ENCODE peak calls at places on chromosome 21, in eight cellular contexts. One of them, this sample, is unnamed. For H4K20me1, the result is how much of the 10 kb centered on the place peaks cover.

GRCh38 chr21:15063821-15064575 is 802 bp downstream of the NRIP1 start:
- DNase-seq in H9: peak
- DNase-seq in fibroblast of lung: peak
- DNase-seq in astrocyte: peak
- DNase-seq in OCI-LY7: no peak
- DNase-seq in PC-9: peak
- DNase-seq in neural progenitor cell: peak
- DNase-seq in IMR-90: no peak
- DNase-seq in this sample: peak

GRCh38 chr21:33314096-33314495 is 10.7 kb upstream of the IFNAR1 start:
- DNase-seq in fibroblast of lung: peak
- DNase-seq in OCI-LY7: no peak
- DNase-seq in astrocyte: peak
- DNase-seq in PC-9: no peak
- DNase-seq in neural progenitor cell: no peak
- DNase-seq in IMR-90: no peak
- DNase-seq in H9: no peak
- DNase-seq in this sample: no peak

GRCh38 chr21:41254090-41254700 is 62.4 kb upstream of the FAM3B start:
- DNase-seq in OCI-LY7: no peak
- DNase-seq in PC-9: no peak
- DNase-seq in H9: no peak
- DNase-seq in neural progenitor cell: no peak
- DNase-seq in fibroblast of lung: peak
- DNase-seq in astrocyte: peak
- DNase-seq in IMR-90: peak
- DNase-seq in this sample: no peak

GRCh38 chr21:39867198-39867650 is at the start of gene PCP4:
- DNase-seq in astrocyte: no peak
- DNase-seq in OCI-LY7: peak
- DNase-seq in neural progenitor cell: peak
- DNase-seq in IMR-90: no peak
- DNase-seq in H9: peak
- DNase-seq in fibroblast of lung: peak
- DNase-seq in PC-9: peak
- DNase-seq in this sample: peak

GRCh38 chr21:38918629-38919346 is 113.1 kb downstream of the ETS2 start:
- DNase-seq in neural progenitor cell: no peak
- DNase-seq in OCI-LY7: no peak
- DNase-seq in fibroblast of lung: no peak
- DNase-seq in IMR-90: no peak
- DNase-seq in astrocyte: no peak
- DNase-seq in H9: no peak
- DNase-seq in PC-9: no peak
- DNase-seq in this sample: no peak

GRCh38 chr21:25811186-25811585 is 76.4 kb downstream of the GABPA start:
- DNase-seq in OCI-LY7: no peak
- DNase-seq in fibroblast of lung: no peak
- DNase-seq in PC-9: no peak
- DNase-seq in astrocyte: no peak
- DNase-seq in H9: no peak
- DNase-seq in neural progenitor cell: no peak
- DNase-seq in IMR-90: no peak
- DNase-seq in this sample: no peak

GRCh38 chr21:33937146-33937545 is 21.5 kb upstream of the ATP5PO start:
- DNase-seq in IMR-90: no peak
- DNase-seq in fibroblast of lung: no peak
- DNase-seq in PC-9: no peak
- DNase-seq in astrocyte: no peak
- DNase-seq in H9: no peak
- DNase-seq in OCI-LY7: no peak
- DNase-seq in neural progenitor cell: no peak
- DNase-seq in this sample: no peak

GRCh38 chr21:42421018-42421793 is 17.5 kb downstream of the UBASH3A start:
- DNase-seq in IMR-90: no peak
- DNase-seq in astrocyte: no peak
- DNase-seq in H9: no peak
- DNase-seq in fibroblast of lung: no peak
- DNase-seq in PC-9: no peak
- DNase-seq in neural progenitor cell: no peak
- DNase-seq in OCI-LY7: no peak
- DNase-seq in this sample: peak

GRCh38 chr21:42460391-42461184 is 35.4 kb downstream of the RSPH1 start:
- DNase-seq in astrocyte: no peak
- DNase-seq in IMR-90: no peak
- DNase-seq in fibroblast of lung: no peak
- DNase-seq in H9: peak
- DNase-seq in neural progenitor cell: peak
- DNase-seq in OCI-LY7: peak
- DNase-seq in PC-9: peak
- DNase-seq in this sample: peak

GRCh38 chr21:42063578-42064521 is 7.3 kb upstream of the UMODL1 start:
- DNase-seq in IMR-90: no peak
- DNase-seq in H9: no peak
- DNase-seq in neural progenitor cell: peak
- DNase-seq in astrocyte: no peak
- DNase-seq in OCI-LY7: peak
- DNase-seq in fibroblast of lung: peak
- DNase-seq in PC-9: peak
- DNase-seq in this sample: peak

GRCh38 chr21:41247561-41247968 is 69.0 kb upstream of the FAM3B start:
- DNase-seq in PC-9: no peak
- DNase-seq in OCI-LY7: no peak
- DNase-seq in IMR-90: peak
- DNase-seq in fibroblast of lung: peak
- DNase-seq in neural progenitor cell: no peak
- DNase-seq in H9: no peak
- DNase-seq in astrocyte: peak
- DNase-seq in this sample: no peak

GRCh38 chr21:42040411-42041180 is 30.4 kb upstream of the ZBTB21 start:
- DNase-seq in OCI-LY7: no peak
- DNase-seq in astrocyte: peak
- DNase-seq in neural progenitor cell: no peak
- DNase-seq in H9: no peak
- DNase-seq in IMR-90: peak
- DNase-seq in PC-9: peak
- DNase-seq in fibroblast of lung: peak
- DNase-seq in this sample: no peak

GRCh38 chr21:37511848-37512247 is 145.3 kb downstream of the DYRK1A start:
- DNase-seq in IMR-90: no peak
- DNase-seq in neural progenitor cell: no peak
- DNase-seq in astrocyte: no peak
- DNase-seq in fibroblast of lung: no peak
- DNase-seq in OCI-LY7: no peak
- DNase-seq in PC-9: no peak
- DNase-seq in H9: no peak
- DNase-seq in this sample: no peak

GRCh38 chr21:37508341-37508740 is 141.8 kb downstream of the DYRK1A start:
- DNase-seq in OCI-LY7: no peak
- DNase-seq in H9: no peak
- DNase-seq in astrocyte: no peak
- DNase-seq in neural progenitor cell: no peak
- DNase-seq in IMR-90: no peak
- DNase-seq in fibroblast of lung: no peak
- DNase-seq in PC-9: no peak
- DNase-seq in this sample: no peak

GRCh38 chr21:37513383-37513782 is 146.8 kb downstream of the DYRK1A start:
- DNase-seq in astrocyte: no peak
- DNase-seq in PC-9: no peak
- DNase-seq in neural progenitor cell: no peak
- DNase-seq in fibroblast of lung: no peak
- DNase-seq in OCI-LY7: no peak
- DNase-seq in H9: no peak
- DNase-seq in IMR-90: no peak
- DNase-seq in this sample: no peak

GRCh38 chr21:37507716-37508115 is 141.1 kb downstream of the DYRK1A start:
- DNase-seq in neural progenitor cell: no peak
- DNase-seq in astrocyte: no peak
- DNase-seq in fibroblast of lung: no peak
- DNase-seq in PC-9: no peak
- DNase-seq in H9: no peak
- DNase-seq in OCI-LY7: no peak
- DNase-seq in IMR-90: no peak
- DNase-seq in this sample: no peak

DNA sequence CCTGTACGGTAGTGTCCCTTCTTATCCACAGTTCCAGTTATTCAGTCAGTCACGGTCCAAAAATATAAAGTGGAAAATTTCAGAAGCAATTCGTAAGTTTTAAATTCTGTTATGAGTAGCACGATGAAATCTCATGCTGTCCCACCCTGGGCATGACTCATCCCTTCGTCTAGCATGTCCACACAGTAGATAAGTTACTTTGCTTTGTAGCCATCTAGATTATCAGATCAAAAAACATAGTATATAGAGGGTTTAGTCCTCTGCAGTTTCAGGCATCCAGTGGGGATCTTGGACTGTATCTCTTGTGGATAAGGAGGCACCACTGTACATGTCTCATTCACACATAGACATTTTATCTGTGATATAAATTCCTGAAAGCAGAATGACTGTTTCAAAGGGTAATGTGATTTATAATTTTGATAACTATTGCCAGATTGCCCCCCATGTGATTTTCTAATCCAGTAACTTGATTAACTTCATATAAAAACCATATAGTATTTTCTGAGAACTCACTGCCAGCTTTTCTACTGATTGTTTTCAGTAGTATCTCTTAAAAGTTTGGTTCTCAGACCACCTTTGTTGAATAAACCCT is 143.3 kb downstream of the DYRK1A start:
- DNase-seq in OCI-LY7: no peak
- DNase-seq in IMR-90: peak
- DNase-seq in H9: no peak
- DNase-seq in PC-9: no peak
- DNase-seq in fibroblast of lung: peak
- DNase-seq in neural progenitor cell: no peak
- DNase-seq in astrocyte: peak
- DNase-seq in this sample: no peak
- H4K20me1 ChIP-seq in OCI-LY7: under half
- H4K20me1 ChIP-seq in IMR-90: under half
- H4K20me1 ChIP-seq in H9: under half
- H4K20me1 ChIP-seq in PC-9: under half
- H4K20me1 ChIP-seq in fibroblast of lung: under half
- H4K20me1 ChIP-seq in neural progenitor cell: under half
- H4K20me1 ChIP-seq in astrocyte: under half
- H4K20me1 ChIP-seq in this sample: under half

GRCh38 chr21:36052860-36053766 is 7.2 kb downstream of the SETD4 start:
- DNase-seq in OCI-LY7: no peak
- DNase-seq in astrocyte: no peak
- DNase-seq in IMR-90: no peak
- DNase-seq in neural progenitor cell: no peak
- DNase-seq in PC-9: no peak
- DNase-seq in H9: no peak
- DNase-seq in fibroblast of lung: no peak
- DNase-seq in this sample: no peak
- H3K27ac ChIP-seq in OCI-LY7: no peak
- H3K27ac ChIP-seq in astrocyte: no peak
- H3K27ac ChIP-seq in IMR-90: no peak
- H3K27ac ChIP-seq in neural progenitor cell: no peak
- H3K27ac ChIP-seq in PC-9: no peak
- H3K27ac ChIP-seq in H9: no peak
- H3K27ac ChIP-seq in fibroblast of lung: no peak
- H3K27ac ChIP-seq in this sample: no peak

DNA sequence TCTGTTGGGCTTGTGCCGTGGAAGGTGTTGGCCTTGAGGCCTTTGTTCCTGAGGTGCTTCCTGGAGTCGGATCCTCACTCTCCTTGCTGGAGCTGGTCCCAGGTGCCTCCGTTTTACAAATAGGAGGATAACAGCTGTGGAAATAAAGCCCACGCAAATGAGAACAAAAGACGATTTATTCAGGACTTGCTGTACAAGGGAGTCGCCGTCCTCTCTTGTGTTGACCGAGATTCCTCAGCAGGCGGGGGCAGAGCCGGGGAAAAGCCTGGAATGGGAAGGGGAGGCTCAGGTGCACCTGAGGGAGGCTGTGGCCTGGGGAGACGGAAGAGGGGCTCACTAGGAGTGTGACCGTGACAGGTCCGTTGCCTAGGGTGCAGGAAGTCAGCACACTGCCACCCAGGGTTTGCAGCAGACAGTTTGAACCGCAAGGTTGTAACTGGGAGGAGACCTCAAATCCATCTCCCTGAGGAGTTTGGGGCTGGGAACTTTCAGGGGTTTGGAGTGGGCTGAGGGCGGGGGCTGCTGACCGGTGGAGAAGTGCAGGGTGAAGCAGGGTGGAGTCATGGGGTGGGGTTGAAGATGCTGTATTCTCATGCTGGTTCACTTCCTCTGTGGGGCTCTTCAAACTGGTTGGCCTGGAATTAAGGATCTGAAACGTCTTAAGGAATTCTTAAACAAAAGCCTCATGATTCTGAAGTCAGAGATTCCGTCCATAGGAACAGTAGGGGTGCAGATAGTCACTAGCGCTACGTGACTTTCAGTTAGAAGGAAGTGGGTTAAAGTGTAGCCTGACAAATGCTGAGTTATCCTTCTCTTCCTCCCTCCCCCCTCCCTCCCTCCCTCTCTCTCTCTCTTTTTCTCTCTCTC is 2.6 kb upstream of the CSTB start:
- DNase-seq in PC-9: peak
- DNase-seq in astrocyte: no peak
- DNase-seq in fibroblast of lung: no peak
- DNase-seq in IMR-90: peak
- DNase-seq in OCI-LY7: no peak
- DNase-seq in neural progenitor cell: no peak
- DNase-seq in H9: no peak
- DNase-seq in this sample: peak
- H2AFZ ChIP-seq in PC-9: no peak
- H2AFZ ChIP-seq in astrocyte: peak
- H2AFZ ChIP-seq in fibroblast of lung: no peak
- H2AFZ ChIP-seq in IMR-90: peak
- H2AFZ ChIP-seq in OCI-LY7: peak
- H2AFZ ChIP-seq in neural progenitor cell: no peak
- H2AFZ ChIP-seq in H9: no peak
- H2AFZ ChIP-seq in this sample: peak

GRCh38 chr21:37463083-37463780 is 96.7 kb downstream of the DYRK1A start:
- DNase-seq in H9: no peak
- DNase-seq in OCI-LY7: peak
- DNase-seq in fibroblast of lung: peak
- DNase-seq in astrocyte: peak
- DNase-seq in PC-9: no peak
- DNase-seq in neural progenitor cell: peak
- DNase-seq in IMR-90: peak
- DNase-seq in this sample: peak

GRCh38 chr21:37459575-37459974 is 93.0 kb downstream of the DYRK1A start:
- DNase-seq in fibroblast of lung: peak
- DNase-seq in IMR-90: peak
- DNase-seq in astrocyte: peak
- DNase-seq in OCI-LY7: no peak
- DNase-seq in neural progenitor cell: no peak
- DNase-seq in PC-9: no peak
- DNase-seq in H9: no peak
- DNase-seq in this sample: no peak

GRCh38 chr21:37460196-37460595 is 93.6 kb downstream of the DYRK1A start:
- DNase-seq in astrocyte: no peak
- DNase-seq in neural progenitor cell: peak
- DNase-seq in fibroblast of lung: no peak
- DNase-seq in OCI-LY7: no peak
- DNase-seq in H9: peak
- DNase-seq in IMR-90: no peak
- DNase-seq in PC-9: no peak
- DNase-seq in this sample: no peak

GRCh38 chr21:37462087-37462861 is 95.7 kb downstream of the DYRK1A start:
- DNase-seq in neural progenitor cell: peak
- DNase-seq in OCI-LY7: no peak
- DNase-seq in fibroblast of lung: no peak
- DNase-seq in H9: no peak
- DNase-seq in PC-9: no peak
- DNase-seq in astrocyte: no peak
- DNase-seq in IMR-90: no peak
- DNase-seq in this sample: no peak

GRCh38 chr21:37461494-37461893 is 94.9 kb downstream of the DYRK1A start:
- DNase-seq in fibroblast of lung: no peak
- DNase-seq in neural progenitor cell: no peak
- DNase-seq in PC-9: no peak
- DNase-seq in H9: no peak
- DNase-seq in IMR-90: peak
- DNase-seq in OCI-LY7: no peak
- DNase-seq in astrocyte: no peak
- DNase-seq in this sample: no peak
- H4K20me1 ChIP-seq in fibroblast of lung: under half
- H4K20me1 ChIP-seq in neural progenitor cell: half or more
- H4K20me1 ChIP-seq in PC-9: under half
- H4K20me1 ChIP-seq in H9: under half
- H4K20me1 ChIP-seq in IMR-90: half or more
- H4K20me1 ChIP-seq in OCI-LY7: under half
- H4K20me1 ChIP-seq in astrocyte: half or more
- H4K20me1 ChIP-seq in this sample: half or more